ENCODE peak calls at places on chromosome X, in nine cellular contexts. One of them, this sample, is unnamed. For H3K36me3, the result is how much of the 10 kb centered on the place peaks cover.

GRCh38 chrX:7159132-7159861 is 11.3 kb upstream of the PUDP start:
- DNase-seq in CD8-positive, alpha-beta T cell: no peak
- DNase-seq in WERI-Rb-1: no peak
- DNase-seq in SJCRH30: no peak
- DNase-seq in pancreas: no peak
- DNase-seq in transverse colon: peak
- DNase-seq in CD4-positive, CD25-positive, alpha-beta regulatory T cell: no peak
- DNase-seq in Panc1: no peak
- DNase-seq in upper lobe of right lung: no peak
- DNase-seq in this sample: no peak

GRCh38 chrX:39974228-39974627 is 123.5 kb downstream of the BCOR start:
- DNase-seq in pancreas: no peak
- DNase-seq in upper lobe of right lung: no peak
- DNase-seq in CD8-positive, alpha-beta T cell: no peak
- DNase-seq in transverse colon: no peak
- DNase-seq in Panc1: no peak
- DNase-seq in CD4-positive, CD25-positive, alpha-beta regulatory T cell: no peak
- DNase-seq in SJCRH30: peak
- DNase-seq in WERI-Rb-1: peak
- DNase-seq in this sample: no peak

GRCh38 chrX:12701625-12702024 is 89.6 kb upstream of the PRPS2 start:
- DNase-seq in Panc1: peak
- DNase-seq in transverse colon: peak
- DNase-seq in pancreas: peak
- DNase-seq in CD4-positive, CD25-positive, alpha-beta regulatory T cell: no peak
- DNase-seq in WERI-Rb-1: peak
- DNase-seq in SJCRH30: peak
- DNase-seq in CD8-positive, alpha-beta T cell: no peak
- DNase-seq in upper lobe of right lung: peak
- DNase-seq in this sample: no peak

GRCh38 chrX:124421898-124422622 is 75.7 kb downstream of the SH2D1A start:
- DNase-seq in WERI-Rb-1: no peak
- DNase-seq in Panc1: no peak
- DNase-seq in CD4-positive, CD25-positive, alpha-beta regulatory T cell: no peak
- DNase-seq in CD8-positive, alpha-beta T cell: no peak
- DNase-seq in transverse colon: no peak
- DNase-seq in SJCRH30: no peak
- DNase-seq in pancreas: no peak
- DNase-seq in upper lobe of right lung: no peak
- DNase-seq in this sample: no peak

GRCh38 chrX:39487166-39488006 is 610.4 kb downstream of the BCOR start:
- DNase-seq in SJCRH30: no peak
- DNase-seq in pancreas: no peak
- DNase-seq in upper lobe of right lung: no peak
- DNase-seq in WERI-Rb-1: no peak
- DNase-seq in Panc1: no peak
- DNase-seq in transverse colon: no peak
- DNase-seq in CD8-positive, alpha-beta T cell: no peak
- DNase-seq in CD4-positive, CD25-positive, alpha-beta regulatory T cell: no peak
- DNase-seq in this sample: no peak

GRCh38 chrX:12693754-12694153 is 97.5 kb upstream of the PRPS2 start:
- DNase-seq in WERI-Rb-1: no peak
- DNase-seq in pancreas: no peak
- DNase-seq in upper lobe of right lung: no peak
- DNase-seq in transverse colon: no peak
- DNase-seq in Panc1: no peak
- DNase-seq in CD8-positive, alpha-beta T cell: no peak
- DNase-seq in CD4-positive, CD25-positive, alpha-beta regulatory T cell: no peak
- DNase-seq in SJCRH30: peak
- DNase-seq in this sample: no peak

GRCh38 chrX:106696502-106696901 is 30.0 kb upstream of the RNF128 start:
- DNase-seq in transverse colon: no peak
- DNase-seq in SJCRH30: no peak
- DNase-seq in pancreas: no peak
- DNase-seq in WERI-Rb-1: no peak
- DNase-seq in Panc1: no peak
- DNase-seq in CD4-positive, CD25-positive, alpha-beta regulatory T cell: no peak
- DNase-seq in upper lobe of right lung: no peak
- DNase-seq in CD8-positive, alpha-beta T cell: no peak
- DNase-seq in this sample: no peak

GRCh38 chrX:21374163-21374993 is at the start of gene CNKSR2:
- DNase-seq in WERI-Rb-1: peak
- DNase-seq in Panc1: no peak
- DNase-seq in transverse colon: peak
- DNase-seq in CD8-positive, alpha-beta T cell: peak
- DNase-seq in upper lobe of right lung: peak
- DNase-seq in CD4-positive, CD25-positive, alpha-beta regulatory T cell: peak
- DNase-seq in pancreas: peak
- DNase-seq in SJCRH30: peak
- DNase-seq in this sample: no peak

GRCh38 chrX:116285506-116285905 is 115.0 kb downstream of the AGTR2 start:
- DNase-seq in CD8-positive, alpha-beta T cell: no peak
- DNase-seq in Panc1: no peak
- DNase-seq in WERI-Rb-1: no peak
- DNase-seq in pancreas: no peak
- DNase-seq in transverse colon: no peak
- DNase-seq in upper lobe of right lung: no peak
- DNase-seq in SJCRH30: no peak
- DNase-seq in CD4-positive, CD25-positive, alpha-beta regulatory T cell: no peak
- DNase-seq in this sample: no peak

GRCh38 chrX:5916945-5917344 is 311.7 kb downstream of the NLGN4X start:
- DNase-seq in pancreas: no peak
- DNase-seq in WERI-Rb-1: peak
- DNase-seq in CD8-positive, alpha-beta T cell: no peak
- DNase-seq in transverse colon: no peak
- DNase-seq in Panc1: no peak
- DNase-seq in CD4-positive, CD25-positive, alpha-beta regulatory T cell: no peak
- DNase-seq in upper lobe of right lung: no peak
- DNase-seq in SJCRH30: peak
- DNase-seq in this sample: no peak

GRCh38 chrX:21973321-21974010 is 33.0 kb downstream of the SMS start:
- DNase-seq in Panc1: no peak
- DNase-seq in transverse colon: no peak
- DNase-seq in CD8-positive, alpha-beta T cell: no peak
- DNase-seq in pancreas: no peak
- DNase-seq in WERI-Rb-1: no peak
- DNase-seq in SJCRH30: no peak
- DNase-seq in CD4-positive, CD25-positive, alpha-beta regulatory T cell: no peak
- DNase-seq in upper lobe of right lung: no peak
- DNase-seq in this sample: no peak

GRCh38 chrX:43510194-43510593 is 145.9 kb upstream of the MAOA start:
- DNase-seq in upper lobe of right lung: no peak
- DNase-seq in transverse colon: no peak
- DNase-seq in Panc1: no peak
- DNase-seq in CD8-positive, alpha-beta T cell: no peak
- DNase-seq in SJCRH30: no peak
- DNase-seq in pancreas: no peak
- DNase-seq in WERI-Rb-1: no peak
- DNase-seq in CD4-positive, CD25-positive, alpha-beta regulatory T cell: no peak
- DNase-seq in this sample: no peak

GRCh38 chrX:2691543-2692220 is 587 bp downstream of the CD99 start:
- DNase-seq in upper lobe of right lung: peak
- DNase-seq in SJCRH30: peak
- DNase-seq in CD4-positive, CD25-positive, alpha-beta regulatory T cell: no peak
- DNase-seq in pancreas: no peak
- DNase-seq in Panc1: no peak
- DNase-seq in transverse colon: peak
- DNase-seq in WERI-Rb-1: no peak
- DNase-seq in CD8-positive, alpha-beta T cell: no peak
- DNase-seq in this sample: peak
- H3K27ac ChIP-seq in upper lobe of right lung: peak
- H3K27ac ChIP-seq in SJCRH30: peak
- H3K27ac ChIP-seq in CD4-positive, CD25-positive, alpha-beta regulatory T cell: peak
- H3K27ac ChIP-seq in pancreas: peak
- H3K27ac ChIP-seq in Panc1: peak
- H3K27ac ChIP-seq in transverse colon: peak
- H3K27ac ChIP-seq in WERI-Rb-1: peak
- H3K27ac ChIP-seq in CD8-positive, alpha-beta T cell: peak
- H3K27ac ChIP-seq in this sample: peak

GRCh38 chrX:119635799-119636198 is 29.6 kb upstream of the NKRF start:
- DNase-seq in CD8-positive, alpha-beta T cell: no peak
- DNase-seq in transverse colon: no peak
- DNase-seq in pancreas: no peak
- DNase-seq in upper lobe of right lung: no peak
- DNase-seq in WERI-Rb-1: no peak
- DNase-seq in CD4-positive, CD25-positive, alpha-beta regulatory T cell: no peak
- DNase-seq in SJCRH30: no peak
- DNase-seq in Panc1: no peak
- DNase-seq in this sample: no peak

GRCh38 chrX:119640621-119641020 is 34.4 kb upstream of the NKRF start:
- DNase-seq in CD4-positive, CD25-positive, alpha-beta regulatory T cell: no peak
- DNase-seq in WERI-Rb-1: no peak
- DNase-seq in upper lobe of right lung: no peak
- DNase-seq in SJCRH30: peak
- DNase-seq in pancreas: no peak
- DNase-seq in transverse colon: no peak
- DNase-seq in CD8-positive, alpha-beta T cell: no peak
- DNase-seq in Panc1: no peak
- DNase-seq in this sample: no peak

GRCh38 chrX:119635179-119635578 is 29.0 kb upstream of the NKRF start:
- DNase-seq in Panc1: no peak
- DNase-seq in pancreas: no peak
- DNase-seq in CD4-positive, CD25-positive, alpha-beta regulatory T cell: no peak
- DNase-seq in SJCRH30: no peak
- DNase-seq in WERI-Rb-1: no peak
- DNase-seq in upper lobe of right lung: no peak
- DNase-seq in transverse colon: no peak
- DNase-seq in CD8-positive, alpha-beta T cell: no peak
- DNase-seq in this sample: no peak

GRCh38 chrX:119636419-119636818 is 30.2 kb upstream of the NKRF start:
- DNase-seq in Panc1: no peak
- DNase-seq in SJCRH30: peak
- DNase-seq in pancreas: no peak
- DNase-seq in CD8-positive, alpha-beta T cell: no peak
- DNase-seq in transverse colon: peak
- DNase-seq in upper lobe of right lung: no peak
- DNase-seq in CD4-positive, CD25-positive, alpha-beta regulatory T cell: no peak
- DNase-seq in WERI-Rb-1: no peak
- DNase-seq in this sample: no peak

GRCh38 chrX:119638725-119639471 is 32.7 kb upstream of the NKRF start:
- DNase-seq in pancreas: no peak
- DNase-seq in WERI-Rb-1: no peak
- DNase-seq in upper lobe of right lung: no peak
- DNase-seq in SJCRH30: no peak
- DNase-seq in Panc1: no peak
- DNase-seq in CD8-positive, alpha-beta T cell: no peak
- DNase-seq in CD4-positive, CD25-positive, alpha-beta regulatory T cell: no peak
- DNase-seq in transverse colon: no peak
- DNase-seq in this sample: no peak
- H3K36me3 ChIP-seq in pancreas: under half
- H3K36me3 ChIP-seq in WERI-Rb-1: under half
- H3K36me3 ChIP-seq in upper lobe of right lung: under half
- H3K36me3 ChIP-seq in SJCRH30: under half
- H3K36me3 ChIP-seq in Panc1: under half
- H3K36me3 ChIP-seq in CD8-positive, alpha-beta T cell: under half
- H3K36me3 ChIP-seq in CD4-positive, CD25-positive, alpha-beta regulatory T cell: half or more
- H3K36me3 ChIP-seq in transverse colon: under half
- H3K36me3 ChIP-seq in this sample: under half

DNA sequence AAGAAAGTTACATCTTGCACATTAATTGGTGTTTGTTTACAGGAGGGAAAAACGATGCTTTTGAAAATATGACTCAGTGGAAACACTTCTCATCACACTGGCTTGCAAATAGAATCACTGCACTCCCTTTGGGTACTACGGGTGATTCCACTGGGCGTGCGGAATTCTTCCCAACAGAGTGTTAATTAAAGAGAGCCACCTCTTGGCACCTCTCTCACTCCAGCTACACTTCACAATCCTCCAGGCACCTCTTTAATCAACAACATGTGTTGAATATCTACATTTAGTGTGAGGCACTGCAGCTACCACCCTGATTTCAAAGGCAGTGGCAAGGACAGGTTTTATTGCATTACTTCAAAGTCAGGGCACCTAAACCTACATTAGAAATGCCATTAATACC is 51.9 kb upstream of the AP1S2 start:
- DNase-seq in SJCRH30: no peak
- DNase-seq in upper lobe of right lung: no peak
- DNase-seq in pancreas: no peak
- DNase-seq in CD4-positive, CD25-positive, alpha-beta regulatory T cell: no peak
- DNase-seq in WERI-Rb-1: no peak
- DNase-seq in transverse colon: no peak
- DNase-seq in Panc1: no peak
- DNase-seq in CD8-positive, alpha-beta T cell: no peak
- DNase-seq in this sample: no peak
- H3K27ac ChIP-seq in SJCRH30: no peak
- H3K27ac ChIP-seq in upper lobe of right lung: no peak
- H3K27ac ChIP-seq in pancreas: no peak
- H3K27ac ChIP-seq in CD4-positive, CD25-positive, alpha-beta regulatory T cell: no peak
- H3K27ac ChIP-seq in WERI-Rb-1: no peak
- H3K27ac ChIP-seq in transverse colon: no peak
- H3K27ac ChIP-seq in Panc1: no peak
- H3K27ac ChIP-seq in CD8-positive, alpha-beta T cell: no peak
- H3K27ac ChIP-seq in this sample: no peak

GRCh38 chrX:154354516-154354915 is 19.9 kb downstream of the FLNA start:
- DNase-seq in WERI-Rb-1: no peak
- DNase-seq in upper lobe of right lung: peak
- DNase-seq in SJCRH30: no peak
- DNase-seq in transverse colon: no peak
- DNase-seq in CD4-positive, CD25-positive, alpha-beta regulatory T cell: no peak
- DNase-seq in CD8-positive, alpha-beta T cell: peak
- DNase-seq in Panc1: no peak
- DNase-seq in pancreas: peak
- DNase-seq in this sample: no peak

GRCh38 chrX:154354013-154354412 is 20.4 kb downstream of the FLNA start:
- DNase-seq in upper lobe of right lung: peak
- DNase-seq in pancreas: peak
- DNase-seq in WERI-Rb-1: no peak
- DNase-seq in CD8-positive, alpha-beta T cell: peak
- DNase-seq in SJCRH30: no peak
- DNase-seq in Panc1: no peak
- DNase-seq in transverse colon: no peak
- DNase-seq in CD4-positive, CD25-positive, alpha-beta regulatory T cell: no peak
- DNase-seq in this sample: no peak

GRCh38 chrX:154352012-154352401 is 22.4 kb downstream of the FLNA start:
- DNase-seq in pancreas: peak
- DNase-seq in WERI-Rb-1: no peak
- DNase-seq in transverse colon: peak
- DNase-seq in SJCRH30: no peak
- DNase-seq in upper lobe of right lung: peak
- DNase-seq in Panc1: no peak
- DNase-seq in CD4-positive, CD25-positive, alpha-beta regulatory T cell: no peak
- DNase-seq in CD8-positive, alpha-beta T cell: peak
- DNase-seq in this sample: no peak

GRCh38 chrX:154352466-154352865 is 22.0 kb downstream of the FLNA start:
- DNase-seq in transverse colon: no peak
- DNase-seq in Panc1: no peak
- DNase-seq in CD8-positive, alpha-beta T cell: peak
- DNase-seq in SJCRH30: no peak
- DNase-seq in WERI-Rb-1: no peak
- DNase-seq in CD4-positive, CD25-positive, alpha-beta regulatory T cell: no peak
- DNase-seq in pancreas: peak
- DNase-seq in upper lobe of right lung: peak
- DNase-seq in this sample: no peak

GRCh38 chrX:154353172-154353843 is 21.1 kb downstream of the FLNA start:
- DNase-seq in Panc1: no peak
- DNase-seq in CD8-positive, alpha-beta T cell: no peak
- DNase-seq in upper lobe of right lung: peak
- DNase-seq in SJCRH30: no peak
- DNase-seq in CD4-positive, CD25-positive, alpha-beta regulatory T cell: no peak
- DNase-seq in transverse colon: no peak
- DNase-seq in pancreas: peak
- DNase-seq in WERI-Rb-1: no peak
- DNase-seq in this sample: peak
- H3K36me3 ChIP-seq in Panc1: under half
- H3K36me3 ChIP-seq in CD8-positive, alpha-beta T cell: half or more
- H3K36me3 ChIP-seq in upper lobe of right lung: half or more
- H3K36me3 ChIP-seq in SJCRH30: under half
- H3K36me3 ChIP-seq in CD4-positive, CD25-positive, alpha-beta regulatory T cell: half or more
- H3K36me3 ChIP-seq in transverse colon: under half
- H3K36me3 ChIP-seq in pancreas: under half
- H3K36me3 ChIP-seq in WERI-Rb-1: half or more
- H3K36me3 ChIP-seq in this sample: half or more

This sample was measured in upper lobe of left lung.